ENCODE peak calls at places on chromosomes 16 and 17, in four cellular contexts. K is myocyte, Q is endothelial cell of umbilical vein, V is astrocyte of the spinal cord. J is an unnamed sample.

GRCh38 chr17:71413935-71414334 is 706.9 kb upstream of the SOX9 start:
- DNase-seq in K (no peak), Q (no peak), V (no peak), J (no peak)

GRCh38 chr16:4679854-4680636 is 13.3 kb upstream of the NUDT16L1 start:
- DNase-seq in K (peak; percentile 58), Q (no peak), V (no peak), J (no peak)

GRCh38 chr16:30958164-30959083 is 870 bp downstream of the SETD1A start:
- DNase-seq in K (peak; percentile 53), Q (peak; percentile 34), V (peak; percentile 40), J (peak; percentile 62)

GRCh38 chr16:88705746-88706287 is 391 bp downstream of the RNF166 start:
- DNase-seq in K (no peak), Q (peak; percentile 26), V (no peak), J (no peak)

GRCh38 chr16:70267516-70267915 is 15.8 kb upstream of the EXOSC6 start:
- DNase-seq in K (peak; percentile 49), Q (peak; percentile 65), V (peak; percentile 41), J (no peak)

GRCh38 chr17:41393294-41393693 is 4.1 kb downstream of the KRT31 start:
- DNase-seq in K (no peak), Q (no peak), V (no peak), J (no peak)

GRCh38 chr16:64356267-64356666 is 765.6 kb downstream of the CDH11 start:
- DNase-seq in K (peak; percentile 68), Q (no peak), V (peak; percentile 80), J (no peak)

GRCh38 chr16:27318399-27319256 is 4.9 kb downstream of the IL4R start:
- DNase-seq in K (no peak), Q (no peak), V (peak; percentile 70), J (no peak)

GRCh38 chr16:68737046-68737729 is at the start of gene CDH1:
- DNase-seq in K (no peak), Q (no peak), V (no peak), J (no peak)